ENCODE peak calls at places on chromosomes 16 and 17, in nine cellular contexts. I is GM03348; V is PC-3; Y is ascending aorta; J is lower leg skin; K is dermis blood vessel endothelial cell; C is activated T-helper 1 cell treated with anti-CD3 and anti-CD28 coated beads, Interleukin-2, amount 50 U/mL, for 16 hours; Q is mucosa of descending colon; L is SK-MEL-5. F is an unnamed sample.
A peak's percentile ranks its signal among the peaks of the same experiment; 100 is the strongest.

GRCh38 chr17:50482110-50482509 is 3.5 kb downstream of the RSAD1 start:
- DNase-seq in I (no peak), K (no peak), C (no peak), J (no peak), V (no peak), Q (peak; percentile 60), L (no peak), Y (no peak), F (no peak)

GRCh38 chr17:12631076-12631475 is 34.6 kb upstream of the MYOCD start:
- DNase-seq in V (no peak), J (no peak), L (no peak), Y (no peak), C (no peak), K (no peak), I (peak; percentile 39), Q (no peak), F (no peak)

GRCh38 chr17:4004517-4005295 is 40.5 kb upstream of the ATP2A3 start:
- DNase-seq in K (peak; percentile 69), C (peak; percentile 29), V (peak; percentile 51), J (peak; percentile 88), Q (peak; percentile 80), I (peak; percentile 80), Y (no peak), L (peak; percentile 20), F (no peak)

GRCh38 chr17:36641877-36642845 is 40.8 kb downstream of the MRM1 start:
- DNase-seq in C (no peak), Q (peak; percentile 58), Y (no peak), L (no peak), K (no peak), V (no peak), I (peak; percentile 39), J (no peak), F (no peak)

GRCh38 chr17:68674271-68674925 is 73.2 kb upstream of the FAM20A start:
- DNase-seq in V (no peak), Y (no peak), C (no peak), Q (no peak), J (no peak), I (no peak), K (no peak), L (no peak), F (no peak)

GRCh38 chr17:50817142-50817751 is 18.1 kb upstream of the WFIKKN2 start:
- DNase-seq in C (peak; percentile 31), Q (no peak), V (peak; percentile 31), J (no peak), I (peak; percentile 78), K (peak; percentile 50), L (peak; percentile 53), Y (no peak), F (no peak)

GRCh38 chr17:48162946-48163506 is 55.5 kb downstream of the SNX11 start:
- DNase-seq in K (no peak), Y (no peak), C (no peak), Q (no peak), V (peak; percentile 26), I (no peak), L (no peak), J (no peak), F (no peak)

GRCh38 chr16:70578035-70578434 is 54.4 kb downstream of the SF3B3 start:
- DNase-seq in V (no peak), Q (no peak), I (no peak), Y (no peak), C (no peak), J (peak; percentile 29), K (no peak), L (no peak), F (no peak)

GRCh38 chr16:82796047-82796446 is 169.3 kb downstream of the CDH13 start:
- DNase-seq in L (no peak), Q (no peak), Y (no peak), V (no peak), J (no peak), K (no peak), C (no peak), I (no peak), F (no peak)

GRCh38 chr17:31371511-31372097 is 19.9 kb upstream of the RAB11FIP4 start:
- DNase-seq in Y (no peak), J (no peak), C (no peak), Q (no peak), L (peak; percentile 47), V (no peak), K (peak; percentile 52), I (peak; percentile 31), F (no peak)

GRCh38 chr16:58222532-58223316 is 24.8 kb upstream of the CSNK2A2 start:
- DNase-seq in V (peak; percentile 58), Y (no peak), I (no peak), J (no peak), L (no peak), K (no peak), C (no peak), Q (no peak), F (no peak)

GRCh38 chr17:48645639-48646182 is 19.6 kb upstream of the HOXB9 start:
- DNase-seq in K (no peak), L (no peak), V (no peak), Q (no peak), J (no peak), I (no peak), Y (no peak), C (no peak), F (no peak)

GRCh38 chr16:57473906-57474305 is 11.4 kb downstream of the POLR2C start:
- DNase-seq in Q (no peak), I (no peak), J (no peak), L (no peak), C (no peak), V (no peak), Y (no peak), K (no peak), F (no peak)

GRCh38 chr17:39270923-39271322 is 45.2 kb upstream of the STAC2 start:
- DNase-seq in J (no peak), K (peak; percentile 54), C (no peak), I (peak; percentile 83), Q (no peak), Y (no peak), V (peak; percentile 22), L (peak; percentile 92), F (no peak)

GRCh38 chr17:35536664-35537160 is 766 bp downstream of the SLFN12L start:
- DNase-seq in L (no peak), Y (no peak), C (no peak), V (no peak), Q (no peak), J (no peak), I (no peak), K (no peak), F (no peak)